ENCODE peak calls at places on chromosomes 3 and 15, in nine cellular contexts. T is AG04449; Y is CD8-positive, alpha-beta memory T cell; V is right atrium auricular region; M is brain microvascular endothelial cell; E is RWPE2; L is naive thymus-derived CD4-positive, alpha-beta T cell; U is HFF-Myc; A is transverse colon. F is an unnamed sample.

GRCh38 chr3:4938583-4938982 is 40.7 kb upstream of the BHLHE40 start:
- DNase-seq in U (no peak), E (no peak), V (no peak), M (no peak), A (no peak), L (no peak), Y (no peak), T (no peak), F (no peak)

GRCh38 chr3:62210016-62210415 is 163.3 kb downstream of the FEZF2 start:
- DNase-seq in U (no peak), M (no peak), A (no peak), T (no peak), L (no peak), V (no peak), Y (no peak), E (no peak), F (no peak)

GRCh38 chr3:139310474-139310933 is 33.3 kb upstream of the MRPS22 start:
- DNase-seq in A (no peak), E (no peak), T (peak; percentile 78), V (no peak), Y (no peak), L (no peak), M (peak; percentile 72), U (peak; percentile 98), F (no peak)

GRCh38 chr3:31980530-31981205 is 394 bp downstream of the OSBPL10 start:
- DNase-seq in Y (no peak), T (no peak), L (peak; percentile 54), V (no peak), U (no peak), A (peak; percentile 81), M (no peak), E (peak; percentile 67), F (no peak)

GRCh38 chr3:16079519-16079918 is 95.0 kb upstream of the GALNT15 start:
- DNase-seq in V (no peak), L (no peak), Y (no peak), U (no peak), M (no peak), T (no peak), A (no peak), E (no peak), F (no peak)

GRCh38 chr3:71987089-71987735 is 202.3 kb upstream of the PROK2 start:
- DNase-seq in L (no peak), V (no peak), T (no peak), U (no peak), M (peak; percentile 9), Y (no peak), E (no peak), A (no peak), F (no peak)

GRCh38 chr3:8954938-8955763 is 8.1 kb downstream of the RAD18 start:
- DNase-seq in A (no peak), M (peak; percentile 80), U (no peak), V (no peak), Y (no peak), L (no peak), E (no peak), T (peak; percentile 67), F (no peak)

GRCh38 chr3:185527364-185527763 is 25.0 kb downstream of the LIPH start:
- DNase-seq in A (no peak), V (no peak), M (no peak), L (no peak), T (no peak), Y (no peak), E (no peak), U (no peak), F (no peak)

GRCh38 chr15:51403072-51403878 is 61.8 kb downstream of the GLDN start:
- DNase-seq in A (no peak), E (no peak), L (no peak), V (peak; percentile 56), U (no peak), T (no peak), Y (no peak), M (peak; percentile 60), F (no peak)

GRCh38 chr3:178637802-178638201 is 101.6 kb downstream of the KCNMB2 start:
- DNase-seq in L (no peak), E (no peak), A (no peak), U (no peak), T (no peak), M (no peak), V (no peak), Y (no peak), F (no peak)

GRCh38 chr3:52088445-52089367 is 32.3 kb upstream of the DUSP7 start:
- DNase-seq in Y (no peak), T (no peak), U (peak; percentile 52), V (peak; percentile 70), L (no peak), E (no peak), A (no peak), M (peak; percentile 79), F (peak; percentile 16)

GRCh38 chr3:11638669-11639402 is 4.9 kb downstream of the VGLL4 start:
- DNase-seq in E (no peak), V (no peak), L (no peak), Y (no peak), U (no peak), T (no peak), M (no peak), A (no peak), F (no peak)
- H3K4me3 ChIP-seq in E (no peak overlapping the region), V (peak overlapping the region; percentile 36), L (no peak overlapping the region), Y (no peak overlapping the region), U (peak overlapping the region; percentile 39), T (peak overlapping the region; percentile 93), M (peak overlapping the region; percentile 96), A (no peak overlapping the region), F (no peak overlapping the region)

DNA sequence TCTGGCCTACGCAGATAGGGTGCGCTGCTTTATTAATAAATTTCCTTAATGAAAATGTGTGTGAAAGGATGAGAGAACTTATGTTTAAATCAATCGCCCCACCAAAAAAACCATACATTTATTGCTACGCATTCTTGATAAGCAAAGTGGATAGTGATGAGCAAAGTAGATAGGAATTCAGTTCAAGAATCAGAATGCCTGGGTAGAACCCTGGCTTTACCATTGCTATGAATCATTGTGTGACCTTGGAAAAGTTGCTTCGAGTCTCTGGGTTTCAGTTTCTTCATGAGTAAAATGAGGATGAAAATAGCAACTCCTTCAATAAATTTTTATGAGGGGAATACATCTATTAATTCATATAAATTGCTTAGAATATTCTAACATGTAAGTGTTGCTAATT is 2.6 kb upstream of the ALCAM start:
- DNase-seq in U (no peak), Y (no peak), V (no peak), M (peak; percentile 82), A (no peak), T (no peak), L (no peak), E (no peak), F (no peak)
- H3K4me3 ChIP-seq in U (no peak overlapping the region), Y (no peak overlapping the region), V (no peak overlapping the region), M (no peak overlapping the region), A (no peak overlapping the region), T (no peak overlapping the region), L (no peak overlapping the region), E (no peak overlapping the region), F (no peak overlapping the region)

DNA sequence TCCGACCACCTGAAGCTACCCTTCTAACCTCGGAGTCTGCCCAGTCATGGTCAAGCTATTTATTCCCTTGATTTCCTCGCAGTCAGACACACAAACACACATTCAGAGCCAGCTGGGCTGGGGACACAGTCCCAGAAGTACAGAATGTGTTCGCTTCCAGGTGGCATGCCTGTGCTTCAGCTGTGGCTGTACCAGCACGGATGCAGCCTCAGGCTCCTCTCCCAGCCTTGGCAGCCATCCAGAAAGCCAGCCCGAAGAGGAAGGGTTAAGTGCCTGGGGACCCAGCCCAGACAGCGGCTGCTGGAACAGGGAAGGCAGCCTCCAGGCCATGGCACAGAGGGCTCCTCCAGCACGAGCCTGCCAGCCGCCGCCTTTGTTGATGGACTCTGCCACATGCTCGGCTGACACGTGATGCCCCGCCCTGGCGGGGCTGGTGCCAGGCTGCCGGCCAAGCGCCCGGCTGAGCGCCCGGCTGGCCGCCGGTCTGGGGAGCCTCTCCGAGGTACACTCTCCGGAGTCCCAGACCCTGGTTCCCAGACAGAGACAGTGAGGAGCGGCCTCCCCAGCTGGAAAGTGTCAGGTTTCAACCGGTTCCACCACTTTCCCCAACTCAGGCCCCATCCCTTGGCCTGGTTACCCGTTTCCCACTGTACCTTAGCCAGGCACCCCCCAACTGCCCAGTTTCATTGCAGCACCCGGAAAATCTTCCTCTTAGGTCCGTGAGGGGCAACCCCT is 5.4 kb downstream of the BMF start:
- DNase-seq in U (no peak), E (peak; percentile 97), V (peak; percentile 80), T (no peak), L (no peak), A (peak; percentile 89), M (no peak), Y (no peak), F (no peak)
- H3K4me3 ChIP-seq in U (no peak overlapping the region), E (no peak overlapping the region), V (peak overlapping the region; percentile 7), T (peak overlapping the region; percentile 20), L (no peak overlapping the region), A (no peak overlapping the region), M (no peak overlapping the region), Y (no peak overlapping the region), F (no peak overlapping the region)

GRCh38 chr3:171342783-171343420 is 117.3 kb downstream of the TNIK start:
- DNase-seq in A (no peak), M (no peak), V (no peak), U (no peak), Y (no peak), T (no peak), L (no peak), E (no peak), F (no peak)
- H3K4me3 ChIP-seq in A (no peak overlapping the region), M (no peak overlapping the region), V (no peak overlapping the region), U (no peak overlapping the region), Y (no peak overlapping the region), T (no peak overlapping the region), L (no peak overlapping the region), E (no peak overlapping the region), F (no peak overlapping the region)

DNA sequence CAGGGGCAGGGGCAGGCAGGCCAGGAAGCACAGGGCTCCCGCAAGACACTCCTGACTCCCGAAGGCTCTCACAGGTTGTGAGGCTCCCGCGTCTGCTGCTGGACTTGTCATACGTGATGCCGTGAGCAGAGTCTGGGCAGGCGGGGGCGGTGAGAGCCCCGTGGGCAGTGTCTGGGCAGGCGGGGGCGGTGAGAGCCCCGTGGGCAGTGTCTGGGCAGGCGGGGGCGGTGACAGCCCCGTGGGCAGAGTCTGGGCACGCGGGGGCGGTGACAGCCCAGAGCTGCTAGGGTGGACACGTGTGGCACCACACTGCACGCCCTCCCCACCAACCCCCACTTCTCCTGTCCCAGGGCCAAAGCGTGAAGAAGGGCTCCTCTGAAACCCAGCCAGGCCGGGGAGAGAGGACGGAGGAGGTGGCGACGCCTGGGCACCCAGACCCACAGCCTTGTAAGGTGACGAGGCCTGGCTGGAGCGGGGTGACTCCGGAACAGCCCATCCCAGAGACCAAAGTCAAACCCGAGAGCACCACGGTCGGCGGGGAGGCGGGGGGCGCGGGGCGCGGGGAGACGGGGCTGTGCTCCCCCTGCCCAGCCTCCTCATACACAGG is 35.0 kb downstream of the TNK2 start:
- DNase-seq in L (no peak), M (no peak), U (no peak), A (no peak), V (no peak), T (no peak), Y (no peak), E (peak; percentile 58), F (no peak)
- H3K4me3 ChIP-seq in L (no peak overlapping the region), M (no peak overlapping the region), U (no peak overlapping the region), A (no peak overlapping the region), V (no peak overlapping the region), T (no peak overlapping the region), Y (no peak overlapping the region), E (no peak overlapping the region), F (no peak overlapping the region)

F was measured in epithelial cell of proximal tubule.